ENCODE peak calls at places on chromosome 1, in ten cellular contexts. T is RCC 7860; L is fibroblast of gingiva; Z is stromal cell of bone marrow; F is SK-N-SH; Y is nephron progenitor cell; N is neuronal stem cell; D is EL; V is kidney; G is CD4-positive, alpha-beta memory T cell. K is an unnamed sample.

GRCh38 chr1:11458811-11459275 is 20.1 kb upstream of the DISP3 start:
- DNase-seq in T (no peak), L (no peak), Z (no peak), F (peak; percentile 90), Y (no peak), N (no peak), D (no peak), V (no peak), G (no peak), K (no peak)

GRCh38 chr1:211420389-211420788 is 71.6 kb downstream of the RD3 start:
- DNase-seq in T (no peak), L (peak; percentile 33), Z (no peak), F (no peak), Y (no peak), N (no peak), D (peak; percentile 56), V (no peak), G (no peak), K (peak; percentile 45)

GRCh38 chr1:60596791-60597748 is 485.3 kb upstream of the NFIA start:
- DNase-seq in T (no peak), L (no peak), Z (no peak), F (no peak), Y (no peak), N (no peak), D (peak; percentile 47), V (no peak), G (no peak), K (peak; percentile 11)

GRCh38 chr1:60350531-60350930 is 277.0 kb upstream of the C1orf87 start:
- DNase-seq in T (no peak), L (no peak), Z (no peak), F (no peak), Y (no peak), N (no peak), D (no peak), V (no peak), G (no peak), K (no peak)

GRCh38 chr1:240122639-240123604 is 31.2 kb downstream of the FMN2 start:
- DNase-seq in T (no peak), L (peak; percentile 35), Z (peak; percentile 46), F (no peak), Y (peak; percentile 31), N (no peak), D (no peak), V (no peak), G (no peak), K (no peak)

GRCh38 chr1:59142663-59143487 is 154.0 kb upstream of the FGGY start:
- DNase-seq in T (peak; percentile 99), L (peak; percentile 94), Z (peak; percentile 83), F (no peak), Y (no peak), N (no peak), D (peak; percentile 99), V (no peak), G (no peak), K (peak; percentile 98)

GRCh38 chr1:91582431-91582921 is 81.8 kb downstream of the CDC7 start:
- DNase-seq in T (peak; percentile 76), L (peak; percentile 74), Z (peak; percentile 92), F (no peak), Y (no peak), N (no peak), D (peak; percentile 98), V (no peak), G (no peak), K (peak; percentile 95)

GRCh38 chr1:216281757-216282156 is 141.5 kb downstream of the USH2A start:
- DNase-seq in T (no peak), L (no peak), Z (no peak), F (no peak), Y (no peak), N (no peak), D (no peak), V (no peak), G (no peak), K (no peak)

GRCh38 chr1:179141592-179142244 is 59.8 kb downstream of the TOR3A start:
- DNase-seq in T (peak; percentile 66), L (peak; percentile 73), Z (peak; percentile 67), F (no peak), Y (no peak), N (peak; percentile 26), D (peak; percentile 76), V (no peak), G (no peak), K (peak; percentile 80)

K was measured in AG10803.